ENCODE peak calls at places on chromosomes 2 and 18, in six cellular contexts. A, M, I, L, Y and W are unnamed samples.
A peak's percentile ranks its signal among the peaks of the same experiment; 100 is the strongest.

GRCh38 chr2:178363252-178363651 is 87.7 kb downstream of the PRKRA start:
- DNase-seq in A (no peak), M (no peak), I (no peak), L (peak; percentile 56), Y (peak; percentile 23), W (peak; percentile 70)

GRCh38 chr2:202355993-202356505 is 20.1 kb upstream of the BMPR2 start:
- DNase-seq in A (no peak), M (no peak), I (no peak), L (no peak), Y (no peak), W (no peak)

GRCh38 chr2:112941753-112942653 is 31.0 kb downstream of the IL37 start:
- DNase-seq in A (peak; percentile 19), M (peak; percentile 85), I (peak; percentile 76), L (peak; percentile 70), Y (peak; percentile 39), W (no peak)

GRCh38 chr2:120018549-120018948 is 5.7 kb downstream of the EPB41L5 start:
- DNase-seq in A (no peak), M (no peak), I (no peak), L (no peak), Y (no peak), W (no peak)

GRCh38 chr2:239454507-239454906 is 53.7 kb upstream of the HDAC4 start:
- DNase-seq in A (no peak), M (no peak), I (no peak), L (no peak), Y (no peak), W (no peak)

GRCh38 chr18:80096032-80096565 is 13.0 kb upstream of the ADNP2 start:
- DNase-seq in A (no peak), M (no peak), I (no peak), L (no peak), Y (no peak), W (no peak)

GRCh38 chr2:11343626-11344341 is 652 bp downstream of the ROCK2 start:
- DNase-seq in A (no peak), M (peak; percentile 75), I (peak; percentile 76), L (peak; percentile 85), Y (peak; percentile 51), W (no peak)

GRCh38 chr18:28588884-28589549 is 412.1 kb upstream of the CDH2 start:
- DNase-seq in A (no peak), M (no peak), I (no peak), L (no peak), Y (no peak), W (no peak)

GRCh38 chr2:219446101-219446504 is 11.5 kb downstream of the SPEG start:
- DNase-seq in A (no peak), M (no peak), I (no peak), L (no peak), Y (no peak), W (no peak)

GRCh38 chr2:135742307-135742838 is 718 bp downstream of the UBXN4 start:
- DNase-seq in A (no peak), M (no peak), I (no peak), L (peak; percentile 65), Y (no peak), W (peak; percentile 36)

GRCh38 chr18:62663731-62664336 is 51.5 kb upstream of the PHLPP1 start:
- DNase-seq in A (peak; percentile 35), M (no peak), I (no peak), L (no peak), Y (no peak), W (no peak)

GRCh38 chr2:95372216-95372829 is 30.2 kb upstream of the FAHD2A start:
- DNase-seq in A (no peak), M (no peak), I (no peak), L (no peak), Y (no peak), W (no peak)

GRCh38 chr2:9001229-9001628 is 2.3 kb downstream of the MBOAT2 start:
- DNase-seq in A (no peak), M (no peak), I (no peak), L (no peak), Y (no peak), W (no peak)

GRCh38 chr18:75390854-75391253 is 36.6 kb downstream of the SMIM21 start:
- DNase-seq in A (no peak), M (no peak), I (no peak), L (no peak), Y (no peak), W (no peak)

GRCh38 chr2:242020196-242021004 is 150.9 kb downstream of the RTP5 start:
- DNase-seq in A (no peak), M (no peak), I (no peak), L (peak; percentile 63), Y (no peak), W (no peak)

GRCh38 chr2:234099266-234099665 is 48.8 kb downstream of the SPP2 start:
- DNase-seq in A (no peak), M (no peak), I (no peak), L (no peak), Y (no peak), W (no peak)

GRCh38 chr2:47429795-47430194 is 26.8 kb downstream of the MSH2 start:
- DNase-seq in A (no peak), M (no peak), I (no peak), L (no peak), Y (no peak), W (no peak)

GRCh38 chr2:20186078-20186854 is 38.7 kb downstream of the SDC1 start:
- DNase-seq in A (no peak), M (no peak), I (no peak), L (peak; percentile 94), Y (no peak), W (peak; percentile 70)

GRCh38 chr18:41140506-41140905 is 814.5 kb upstream of the PIK3C3 start:
- DNase-seq in A (no peak), M (no peak), I (no peak), L (no peak), Y (no peak), W (no peak)

GRCh38 chr18:66727991-66728390 is 124.1 kb upstream of the CDH19 start:
- DNase-seq in A (no peak), M (no peak), I (no peak), L (no peak), Y (no peak), W (no peak)

GRCh38 chr2:118185210-118186109 is 97.2 kb downstream of the INSIG2 start:
- DNase-seq in A (no peak), M (peak; percentile 43), I (peak; percentile 78), L (no peak), Y (peak; percentile 53), W (no peak)

GRCh38 chr18:54165450-54165849 is 59.0 kb downstream of the MBD2 start:
- DNase-seq in A (no peak), M (no peak), I (no peak), L (no peak), Y (no peak), W (no peak)

GRCh38 chr2:29444150-29444549 is 328.9 kb downstream of the CLIP4 start:
- DNase-seq in A (no peak), M (no peak), I (no peak), L (no peak), Y (no peak), W (no peak)

GRCh38 chr2:172074254-172074653 is 11.1 kb upstream of the DLX1 start:
- DNase-seq in A (no peak), M (no peak), I (no peak), L (no peak), Y (no peak), W (no peak)

GRCh38 chr2:134217924-134218323 is 35.9 kb upstream of the MGAT5 start:
- DNase-seq in A (no peak), M (no peak), I (no peak), L (no peak), Y (no peak), W (no peak)

GRCh38 chr2:217106650-217107014 is 246.8 kb upstream of the TNP1 start:
- DNase-seq in A (no peak), M (no peak), I (no peak), L (no peak), Y (no peak), W (no peak)

GRCh38 chr2:141611981-141612380 is 518.8 kb downstream of the LRP1B start:
- DNase-seq in A (no peak), M (no peak), I (no peak), L (no peak), Y (no peak), W (peak; percentile 48)

GRCh38 chr18:7642491-7642890 is 75.4 kb downstream of the PTPRM start:
- DNase-seq in A (no peak), M (no peak), I (no peak), L (no peak), Y (no peak), W (no peak)

GRCh38 chr2:204900487-204900886 is 355.2 kb downstream of the PARD3B start:
- DNase-seq in A (no peak), M (no peak), I (no peak), L (peak; percentile 43), Y (no peak), W (no peak)

GRCh38 chr18:55317832-55318231 is 270.2 kb downstream of the TCF4 start:
- DNase-seq in A (no peak), M (no peak), I (no peak), L (no peak), Y (no peak), W (no peak)

GRCh38 chr2:47089083-47089464 is 66.0 kb downstream of the STPG4 start:
- DNase-seq in A (no peak), M (no peak), I (no peak), L (peak; percentile 73), Y (no peak), W (no peak)

GRCh38 chr2:108383146-108383830 is 5.5 kb downstream of the SULT1C4 start:
- DNase-seq in A (no peak), M (no peak), I (no peak), L (peak; percentile 25), Y (no peak), W (no peak)
- TF ChIP-seq CTCF in A (no peak), M (no peak), I (no peak), L (no peak), Y (no peak), W (peak; percentile 57)

DNA sequence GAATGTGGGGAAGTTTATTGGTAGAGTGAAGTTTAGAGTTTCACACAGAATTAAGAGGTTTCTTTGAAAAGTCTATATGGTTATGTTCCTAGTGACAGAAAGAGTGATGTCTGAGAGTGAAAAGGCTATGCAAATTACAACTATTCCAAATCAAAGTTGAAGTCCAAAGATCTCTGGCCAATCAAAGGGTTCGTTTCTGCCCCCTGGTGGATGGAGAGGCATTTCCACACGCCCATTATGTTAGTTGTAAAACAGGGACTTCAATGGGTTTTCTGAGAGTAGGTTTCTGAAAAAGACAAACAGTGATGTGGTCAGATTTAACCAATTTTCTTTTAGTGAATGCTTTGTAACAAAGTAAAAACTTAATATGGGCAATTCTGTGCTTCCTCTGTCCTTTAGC is 441.5 kb upstream of the POU3F3 start:
- DNase-seq in A (no peak), M (no peak), I (no peak), L (peak; percentile 20), Y (peak; percentile 13), W (no peak)
- TF ChIP-seq CTCF in A (peak; percentile 61), M (peak; percentile 54), I (peak; percentile 21), L (peak; percentile 50), Y (peak; percentile 33), W (peak; percentile 89)

GRCh38 chr18:76689646-76690264 is 132.6 kb upstream of the ZNF236 start:
- DNase-seq in A (no peak), M (peak; percentile 50), I (no peak), L (no peak), Y (no peak), W (no peak)
- TF ChIP-seq CTCF in A (no peak), M (peak; percentile 62), I (no peak), L (no peak), Y (no peak), W (no peak)

DNA sequence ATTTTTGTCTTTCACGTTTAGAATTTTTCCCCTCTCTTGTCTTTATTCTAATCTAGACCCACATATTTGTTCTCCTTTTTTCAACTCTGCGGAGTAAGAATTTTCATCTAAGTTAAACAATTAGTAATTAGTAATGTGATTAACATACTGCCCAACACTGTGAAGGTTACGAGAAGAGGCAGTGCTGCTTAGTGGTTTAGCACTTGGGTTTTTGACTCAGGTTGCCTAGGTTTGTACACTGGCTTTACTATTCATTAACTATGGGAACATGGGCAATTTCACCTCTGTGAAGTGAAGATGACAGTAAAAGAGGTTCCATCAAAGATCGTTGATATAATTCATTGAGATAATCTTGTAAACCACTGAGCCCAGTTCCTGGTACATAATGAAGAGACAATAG is 82.2 kb upstream of the PNPT1 start:
- DNase-seq in A (no peak), M (no peak), I (no peak), L (no peak), Y (no peak), W (no peak)
- TF ChIP-seq CTCF in A (no peak), M (no peak), I (no peak), L (no peak), Y (no peak), W (no peak)